ENCODE peak calls at places on chromosomes 16 and 17, in four cellular contexts. F, Q, I and A are unnamed samples. For H3K4me1 and H3K27me3, the result is how much of the 10 kb centered on the place peaks cover.

GRCh38 chr16:88907768-88908167 is 41.3 kb upstream of the PABPN1L start:
- DNase-seq in F (no peak), Q (no peak), I (no peak), A (no peak)

GRCh38 chr16:66842765-66843164 is 1.4 kb upstream of the CA7 start:
- DNase-seq in F (no peak), Q (no peak), I (no peak), A (no peak)

GRCh38 chr17:28033972-28034714 is 8.3 kb upstream of the NLK start:
- DNase-seq in F (no peak), Q (no peak), I (no peak), A (no peak)

GRCh38 chr17:378068-378467 is 25.5 kb upstream of the RPH3AL start:
- DNase-seq in F (no peak), Q (no peak), I (no peak), A (peak)

GRCh38 chr17:74772071-74772470 is 4.1 kb downstream of the NAT9 start:
- DNase-seq in F (no peak), Q (no peak), I (no peak), A (no peak)

GRCh38 chr17:75831032-75831567 is 13.1 kb downstream of the UNC13D start:
- DNase-seq in F (no peak), Q (no peak), I (no peak), A (no peak)

GRCh38 chr16:85383836-85384825 is 229.0 kb upstream of the GSE1 start:
- DNase-seq in F (no peak), Q (peak), I (peak), A (peak)

GRCh38 chr16:16778322-16778721 is 399.4 kb downstream of the NPIPA7 start:
- DNase-seq in F (no peak), Q (no peak), I (no peak), A (no peak)

GRCh38 chr16:31527617-31528287 is at the start of gene AHSP:
- DNase-seq in F (no peak), Q (no peak), I (no peak), A (no peak)
- H3K4me1 ChIP-seq in F (under half), Q (under half), I (under half), A (under half)

GRCh38 chr17:79600613-79601221 is 10.1 kb downstream of the RBFOX3 start:
- DNase-seq in F (no peak), Q (no peak), I (no peak), A (no peak)
- H3K27me3 ChIP-seq in F (under half), Q (under half), I (under half), A (under half)

GRCh38 chr17:40100669-40101366 is 429 bp upstream of the NR1D1 start:
- DNase-seq in F (peak), Q (peak), I (peak), A (peak)
- H3K4me1 ChIP-seq in F (half or more), Q (under half), I (half or more), A (half or more)

GRCh38 chr17:77692571-77693161 is 265.8 kb upstream of the TNRC6C start:
- DNase-seq in F (no peak), Q (no peak), I (no peak), A (no peak)

GRCh38 chr17:77693301-77693700 is 265.2 kb upstream of the TNRC6C start:
- DNase-seq in F (no peak), Q (no peak), I (no peak), A (no peak)

GRCh38 chr17:77695386-77695785 is 263.1 kb upstream of the TNRC6C start:
- DNase-seq in F (no peak), Q (no peak), I (no peak), A (no peak)

GRCh38 chr17:77694391-77695363 is 263.8 kb upstream of the TNRC6C start:
- DNase-seq in F (no peak), Q (no peak), I (no peak), A (no peak)

DNA sequence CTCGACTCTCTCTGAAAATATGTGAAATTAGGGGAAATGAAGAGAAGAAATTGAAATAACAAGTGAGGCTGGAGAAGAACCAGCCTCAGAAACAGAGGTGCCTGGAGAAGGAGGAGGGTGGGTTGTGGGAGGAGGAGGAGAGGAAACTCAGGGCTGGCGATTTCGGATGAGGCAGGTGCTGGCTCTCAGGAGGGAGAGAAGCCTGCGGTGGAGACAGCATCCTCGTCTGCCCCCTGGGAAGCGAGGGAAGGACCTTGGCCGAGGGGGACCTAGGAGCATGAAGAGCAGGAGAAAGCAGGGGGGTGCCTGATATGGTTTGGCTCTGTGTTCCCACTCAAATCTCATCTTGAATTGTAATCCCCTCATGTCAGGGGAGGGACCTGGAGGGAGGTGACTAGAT is 264.7 kb upstream of the TNRC6C start:
- DNase-seq in F (no peak), Q (no peak), I (no peak), A (no peak)
- H3K27me3 ChIP-seq in F (under half), Q (under half), I (under half), A (under half)

GRCh38 chr17:48598727-48599126 is 5.1 kb upstream of the HOXB5 start:
- DNase-seq in F (no peak), Q (no peak), I (no peak), A (no peak)
- H3K4me1 ChIP-seq in F (half or more), Q (under half), I (under half), A (half or more)

GRCh38 chr16:68460067-68460466 is 11.8 kb upstream of the SMPD3 start:
- DNase-seq in F (no peak), Q (no peak), I (no peak), A (no peak)
- H3K27me3 ChIP-seq in F (under half), Q (under half), I (under half), A (under half)

DNA sequence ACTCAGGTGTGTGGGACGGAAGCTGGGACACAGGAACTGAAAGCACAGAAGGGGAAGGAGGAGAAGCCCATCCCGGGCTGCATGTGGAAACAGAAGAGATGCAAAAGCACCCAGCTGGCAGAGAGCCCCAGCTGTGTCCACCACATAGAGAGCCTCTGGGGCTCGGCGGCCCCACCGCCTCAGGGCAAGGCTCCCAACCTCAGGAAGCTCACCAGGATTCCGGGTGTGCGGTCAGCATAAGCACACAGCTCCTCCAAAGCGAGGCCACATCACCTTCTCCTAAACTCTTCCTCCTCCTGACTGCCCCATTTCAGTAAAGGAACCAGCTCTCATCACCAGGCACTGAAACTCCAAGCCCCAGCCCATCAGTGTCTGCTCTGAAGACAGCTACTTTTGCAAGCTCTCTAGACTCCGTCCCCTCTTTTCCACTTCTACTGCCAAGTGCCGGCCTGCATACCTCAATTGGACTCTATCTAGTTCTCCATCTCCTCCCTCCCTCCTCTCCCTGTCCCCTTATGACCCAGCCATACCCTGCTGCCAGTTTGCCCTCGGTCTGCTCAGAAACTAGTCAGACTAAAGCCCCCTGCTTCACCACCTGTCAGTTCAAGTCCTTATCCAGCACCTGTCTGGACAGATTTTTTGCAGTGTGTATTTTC is 6.0 kb downstream of the ST3GAL2 start:
- DNase-seq in F (no peak), Q (no peak), I (no peak), A (no peak)
- H3K4me1 ChIP-seq in F (half or more), Q (under half), I (half or more), A (half or more)

GRCh38 chr17:50047488-50048126 is 8.3 kb upstream of the ITGA3 start:
- DNase-seq in F (no peak), Q (no peak), I (peak), A (no peak)
- H3K27me3 ChIP-seq in F (under half), Q (under half), I (under half), A (under half)

DNA sequence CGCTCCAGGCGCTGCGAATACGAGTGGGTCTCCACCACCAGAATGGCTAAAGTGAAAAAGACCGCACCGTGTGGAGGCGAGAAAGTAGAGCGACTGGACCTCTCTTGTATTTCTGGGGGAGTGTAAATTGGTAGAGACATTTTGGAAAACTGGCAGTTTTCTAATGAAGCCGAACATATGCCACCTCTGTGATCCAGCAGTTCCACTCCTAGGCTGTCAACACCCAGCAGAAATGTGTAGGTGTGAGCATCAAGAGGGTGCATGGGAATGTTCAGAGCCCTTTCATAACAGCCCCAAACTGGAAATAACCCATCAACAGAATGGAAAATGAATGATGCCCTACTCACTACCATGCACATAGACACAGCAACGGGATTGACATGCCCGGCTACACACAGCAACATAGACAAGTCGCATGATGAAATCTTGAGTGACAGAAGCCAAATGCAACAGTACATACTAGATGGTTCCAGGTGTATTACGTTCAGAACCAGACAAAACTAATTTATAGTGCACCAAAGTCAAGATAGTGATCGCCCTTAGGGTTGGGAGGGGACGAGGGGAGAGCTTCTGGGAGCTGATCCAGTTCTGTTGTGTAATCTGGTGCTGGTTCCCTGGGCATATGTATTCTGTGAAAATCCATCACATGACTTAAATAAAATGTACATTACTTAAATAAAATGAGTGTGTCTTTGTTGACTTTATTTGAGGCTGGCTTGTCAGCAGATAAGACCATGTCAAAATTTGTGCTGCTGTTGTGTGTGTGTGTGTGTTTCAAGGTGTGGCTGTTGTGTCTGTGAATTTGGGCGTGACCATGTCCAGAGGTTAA is 877 bp upstream of the BCL7C start:
- DNase-seq in F (no peak), Q (no peak), I (no peak), A (no peak)
- H3K4me1 ChIP-seq in F (under half), Q (under half), I (under half), A (half or more)

GRCh38 chr16:56325956-56326355 is 99.4 kb downstream of the AMFR start:
- DNase-seq in F (no peak), Q (no peak), I (no peak), A (no peak)
- H3K27me3 ChIP-seq in F (under half), Q (under half), I (under half), A (under half)